ENCODE peak calls at places on chromosomes 4 and X, in four cellular contexts. P, A, X and F are unnamed samples.

GRCh38 chr4:7202391-7202790 is 10.1 kb downstream of the SORCS2 start:
- DNase-seq in P (no peak), A (no peak), X (no peak), F (no peak)

GRCh38 chrX:44480591-44480990 is 62.1 kb downstream of the FUNDC1 start:
- DNase-seq in P (no peak), A (no peak), X (no peak), F (no peak)

GRCh38 chrX:121456315-121456714 is 408.9 kb downstream of the GLUD2 start:
- DNase-seq in P (no peak), A (no peak), X (no peak), F (peak)

GRCh38 chr4:150080335-150080734 is 2.1 kb downstream of the DCLK2 start:
- DNase-seq in P (no peak), A (no peak), X (no peak), F (no peak)

GRCh38 chr4:164396439-164396838 is 357.5 kb upstream of the SMIM31 start:
- DNase-seq in P (no peak), A (no peak), X (no peak), F (no peak)

GRCh38 chr4:184684491-184685189 is 35.1 kb downstream of the PRIMPOL start:
- DNase-seq in P (no peak), A (no peak), X (no peak), F (no peak)

GRCh38 chr4:123017078-123017477 is 94.7 kb upstream of the NUDT6 start:
- DNase-seq in P (no peak), A (no peak), X (no peak), F (no peak)

GRCh38 chrX:9291666-9292065 is 173.2 kb upstream of the TBL1X start:
- DNase-seq in P (no peak), A (no peak), X (peak), F (no peak)

GRCh38 chrX:145178268-145178667 is 69.0 kb upstream of the SPANXN1 start:
- DNase-seq in P (no peak), A (peak), X (no peak), F (no peak)

GRCh38 chr4:173475751-173476150 is 54.3 kb downstream of the HAND2 start:
- DNase-seq in P (no peak), A (no peak), X (no peak), F (no peak)

GRCh38 chr4:118967393-118967792 is 78.7 kb downstream of the SYNPO2 start:
- DNase-seq in P (no peak), A (no peak), X (no peak), F (no peak)

GRCh38 chr4:25813705-25814104 is 49.1 kb downstream of the SEL1L3 start:
- DNase-seq in P (peak), A (no peak), X (no peak), F (no peak)

GRCh38 chr4:118373614-118374255 is 20.9 kb upstream of the PRSS12 start:
- DNase-seq in P (no peak), A (no peak), X (no peak), F (no peak)

GRCh38 chr4:8844976-8845690 is 26.5 kb downstream of the HMX1 start:
- DNase-seq in P (no peak), A (peak), X (peak), F (no peak)

GRCh38 chrX:21193196-21193595 is 181.0 kb upstream of the CNKSR2 start:
- DNase-seq in P (no peak), A (no peak), X (no peak), F (no peak)

GRCh38 chrX:21675931-21676330 is 17.8 kb upstream of the KLHL34 start:
- DNase-seq in P (no peak), A (no peak), X (no peak), F (no peak)

GRCh38 chr4:175657571-175657970 is 154.5 kb downstream of the GPM6A start:
- DNase-seq in P (no peak), A (no peak), X (no peak), F (no peak)

GRCh38 chrX:64152857-64153256 is 52.7 kb downstream of the AMER1 start:
- DNase-seq in P (peak), A (no peak), X (peak), F (no peak)

GRCh38 chrX:119755981-119756533 is 2.3 kb upstream of the SOWAHD start:
- DNase-seq in P (peak), A (no peak), X (no peak), F (peak)

GRCh38 chr4:136302566-136302965 is 1229.7 kb downstream of the PCDH18 start:
- DNase-seq in P (no peak), A (no peak), X (no peak), F (no peak)

GRCh38 chr4:149296084-149296483 is 519.6 kb downstream of the IQCM start:
- DNase-seq in P (no peak), A (no peak), X (no peak), F (no peak)

GRCh38 chrX:27435031-27435430 is 28.1 kb downstream of the PPP4R3C start:
- DNase-seq in P (no peak), A (no peak), X (no peak), F (no peak)

GRCh38 chr4:125838239-125838601 is 523.5 kb downstream of the FAT4 start:
- DNase-seq in P (no peak), A (no peak), X (no peak), F (no peak)

GRCh38 chr4:26257850-26258249 is 63.0 kb upstream of the RBPJ start:
- DNase-seq in P (no peak), A (no peak), X (no peak), F (peak)

GRCh38 chrX:111123125-111123524 is 27.1 kb downstream of the PAK3 start:
- DNase-seq in P (no peak), A (no peak), X (no peak), F (no peak)

GRCh38 chrX:139692908-139693307 is 15.1 kb downstream of the MCF2 start:
- DNase-seq in P (no peak), A (no peak), X (peak), F (no peak)

DNA sequence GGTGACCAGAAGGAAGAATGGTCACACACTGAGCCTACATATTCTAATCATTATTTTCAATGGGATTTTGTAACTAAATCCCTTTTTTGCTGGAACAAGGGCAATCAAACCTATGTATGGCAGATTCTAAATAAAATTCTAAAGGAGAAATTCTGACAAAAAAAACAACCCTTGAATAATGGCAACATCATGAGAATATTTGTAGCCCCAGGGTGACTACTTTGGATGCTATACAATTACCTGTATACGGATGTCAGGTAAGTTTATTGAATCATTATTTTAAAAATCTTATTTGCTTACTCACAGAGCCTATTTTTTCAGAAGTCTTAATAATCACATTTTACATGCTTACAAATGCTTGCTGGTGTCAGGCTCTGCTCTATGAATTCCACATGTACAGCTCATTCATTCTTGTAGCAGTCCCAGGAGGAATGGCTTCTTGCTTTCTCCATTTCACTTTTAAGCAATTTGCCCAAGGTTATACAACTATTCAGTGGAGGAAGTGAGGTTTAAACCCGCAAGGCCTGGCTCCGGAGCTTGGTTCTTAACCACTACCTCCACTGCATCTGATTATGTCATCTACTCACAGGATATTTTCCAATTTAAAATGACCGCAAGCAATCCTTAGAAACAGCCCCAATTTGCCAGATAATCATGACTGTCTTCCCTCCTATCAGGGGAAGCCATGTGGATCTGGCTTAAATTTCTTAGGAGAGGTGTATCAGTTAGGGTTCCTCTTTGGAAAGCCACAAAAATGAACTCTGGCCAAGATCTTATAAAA is 43.7 kb upstream of the TAPT1 start:
- DNase-seq in P (no peak), A (no peak), X (no peak), F (no peak)
- TF ChIP-seq TCF12 in P (no peak), A (no peak), X (no peak), F (no peak)

GRCh38 chr4:169757575-169758184 is at the start of gene HPF1:
- DNase-seq in P (peak), A (peak), X (peak), F (peak)
- TF ChIP-seq POLR2AphosphoS5 in P (peak), A (peak), X (no peak), F (peak)

DNA sequence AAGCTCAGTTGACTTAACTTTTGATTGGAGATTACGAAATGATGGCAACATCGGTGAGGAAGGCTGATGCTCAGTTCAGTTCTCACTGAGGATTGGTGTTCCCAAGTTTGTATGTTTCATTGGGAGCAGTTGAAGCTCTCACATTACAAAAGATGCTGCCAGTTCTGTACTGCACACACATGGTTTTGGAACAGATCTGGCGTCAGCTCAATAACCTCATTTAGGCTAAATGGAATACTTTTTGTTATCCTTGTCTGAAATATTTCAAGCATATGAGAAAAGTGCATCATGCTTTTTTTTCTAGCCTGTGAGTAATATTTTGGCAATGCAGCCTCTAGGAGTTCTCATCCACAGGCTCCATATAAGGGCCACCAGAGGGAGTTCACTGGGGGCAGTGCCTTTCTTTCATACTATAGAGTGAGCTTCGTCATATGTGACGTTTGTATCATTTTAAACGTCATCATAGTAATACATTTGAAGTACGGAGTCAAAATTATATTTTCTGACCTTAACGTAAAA is 4.1 kb downstream of the ENPEP start:
- DNase-seq in P (no peak), A (no peak), X (no peak), F (no peak)
- TF ChIP-seq TCF12 in P (no peak), A (peak), X (no peak), F (no peak)

DNA sequence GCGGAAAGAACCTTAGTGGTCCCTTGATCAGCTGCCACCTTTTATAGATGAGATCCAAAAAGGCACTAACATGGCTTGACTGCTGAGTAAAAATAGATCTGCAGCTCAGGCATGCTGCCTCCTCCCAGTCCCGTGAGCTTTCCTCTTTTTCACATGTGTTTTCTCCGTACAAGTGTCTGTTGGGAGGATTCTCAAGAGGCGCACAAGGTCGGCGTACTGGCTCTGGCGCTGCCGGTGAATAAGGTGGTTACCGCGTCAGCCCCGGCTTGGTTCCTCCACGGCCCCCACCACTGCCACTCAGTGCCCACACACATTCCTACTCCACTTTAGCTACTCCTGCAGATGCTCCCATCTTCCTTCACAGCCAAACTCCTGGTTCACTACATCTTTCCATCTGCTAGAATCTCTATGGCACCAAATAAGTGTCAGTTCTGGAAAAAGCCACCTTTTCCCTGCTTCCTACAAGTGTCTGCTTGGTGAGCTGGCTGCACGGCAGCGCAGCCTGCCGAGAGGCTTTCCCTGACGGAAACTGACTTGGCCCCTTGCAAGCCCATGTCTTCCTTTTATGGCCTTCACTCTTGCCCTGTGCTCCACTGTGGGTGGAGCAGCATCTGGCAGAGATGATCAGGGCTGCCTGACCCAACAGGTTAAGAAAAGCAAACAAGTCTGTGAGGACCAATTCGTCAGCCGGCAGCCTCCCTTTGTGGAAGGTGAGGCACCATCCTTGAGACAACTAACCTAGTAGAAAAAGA is 99.8 kb downstream of the KLHL8 start:
- DNase-seq in P (peak), A (no peak), X (no peak), F (no peak)
- TF ChIP-seq POLR2AphosphoS5 in P (no peak), A (no peak), X (no peak), F (peak)

DNA sequence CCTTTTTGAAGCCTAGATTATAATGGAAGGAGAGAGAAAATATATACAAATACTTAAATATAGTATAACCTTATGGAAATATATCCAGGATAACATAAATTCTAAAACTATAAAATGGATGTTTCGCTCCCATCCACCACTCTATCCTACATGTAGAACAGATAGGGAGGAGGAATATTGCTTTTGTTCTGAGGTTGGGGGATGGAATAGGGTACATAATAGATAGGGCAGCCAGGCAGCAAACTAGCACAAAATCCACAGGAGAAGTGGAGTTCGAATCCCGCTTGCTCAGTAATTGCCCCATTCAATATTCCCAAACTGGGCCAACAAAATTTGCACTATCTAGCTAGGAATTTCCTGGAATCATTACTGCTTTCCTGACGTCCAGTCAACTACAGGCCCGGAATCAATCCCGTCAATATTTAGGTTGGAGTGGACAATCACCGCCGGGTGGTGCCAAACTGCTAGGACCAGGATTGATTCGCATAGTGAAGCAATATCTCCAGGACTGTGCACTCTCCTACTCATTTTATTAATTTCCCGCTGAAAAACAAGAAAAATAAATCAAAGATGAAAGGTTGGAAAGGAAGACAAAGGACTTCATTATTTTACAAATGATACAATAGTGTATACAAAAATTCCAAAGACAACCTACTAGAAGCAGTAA is 40.4 kb upstream of the PAPSS1 start:
- DNase-seq in P (peak), A (peak), X (no peak), F (no peak)
- TF ChIP-seq TCF12 in P (no peak), A (no peak), X (no peak), F (no peak)

DNA sequence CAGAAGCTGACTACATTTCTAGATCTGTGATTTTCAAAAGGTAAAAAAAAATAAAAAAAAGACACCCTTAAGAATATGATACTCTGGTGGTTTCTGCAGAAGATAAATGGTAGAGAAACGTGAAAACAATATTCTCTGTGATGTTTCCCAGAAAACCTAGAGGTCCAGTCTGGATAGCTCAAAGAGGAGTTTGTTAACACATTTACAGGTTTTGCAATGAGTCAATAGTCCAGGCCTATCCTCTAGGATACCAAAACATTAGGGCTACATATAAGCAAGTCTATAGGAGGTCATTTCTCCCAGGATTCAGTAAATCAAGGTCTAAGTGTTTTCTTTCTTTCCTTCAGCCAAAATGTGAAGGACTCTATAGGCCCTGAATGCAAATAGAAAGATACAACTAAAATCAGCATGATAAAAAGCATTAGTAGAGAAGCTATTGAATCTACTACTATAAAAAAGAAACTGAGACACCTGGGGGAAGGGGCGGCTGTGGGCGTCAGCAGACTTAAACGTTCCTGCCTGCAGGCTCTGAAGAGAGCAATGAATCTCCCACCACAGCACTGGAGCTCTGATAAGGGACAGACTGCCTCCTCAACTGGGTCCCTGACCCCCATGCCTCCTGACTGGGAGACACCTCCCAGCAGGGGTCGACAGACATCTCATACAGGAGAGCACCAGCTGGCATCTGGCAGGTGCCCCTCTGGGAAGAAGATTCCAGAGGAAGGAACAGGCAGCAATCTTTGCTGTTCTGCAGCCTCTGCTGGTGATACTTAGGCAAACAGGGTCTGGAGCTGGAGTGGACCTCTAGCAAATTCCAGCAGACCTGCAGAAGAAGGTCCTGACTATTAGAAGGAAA is 33.7 kb upstream of the SPP1 start:
- DNase-seq in P (peak), A (no peak), X (no peak), F (no peak)
- TF ChIP-seq POLR2AphosphoS5 in P (no peak), A (no peak), X (no peak), F (no peak)

DNA sequence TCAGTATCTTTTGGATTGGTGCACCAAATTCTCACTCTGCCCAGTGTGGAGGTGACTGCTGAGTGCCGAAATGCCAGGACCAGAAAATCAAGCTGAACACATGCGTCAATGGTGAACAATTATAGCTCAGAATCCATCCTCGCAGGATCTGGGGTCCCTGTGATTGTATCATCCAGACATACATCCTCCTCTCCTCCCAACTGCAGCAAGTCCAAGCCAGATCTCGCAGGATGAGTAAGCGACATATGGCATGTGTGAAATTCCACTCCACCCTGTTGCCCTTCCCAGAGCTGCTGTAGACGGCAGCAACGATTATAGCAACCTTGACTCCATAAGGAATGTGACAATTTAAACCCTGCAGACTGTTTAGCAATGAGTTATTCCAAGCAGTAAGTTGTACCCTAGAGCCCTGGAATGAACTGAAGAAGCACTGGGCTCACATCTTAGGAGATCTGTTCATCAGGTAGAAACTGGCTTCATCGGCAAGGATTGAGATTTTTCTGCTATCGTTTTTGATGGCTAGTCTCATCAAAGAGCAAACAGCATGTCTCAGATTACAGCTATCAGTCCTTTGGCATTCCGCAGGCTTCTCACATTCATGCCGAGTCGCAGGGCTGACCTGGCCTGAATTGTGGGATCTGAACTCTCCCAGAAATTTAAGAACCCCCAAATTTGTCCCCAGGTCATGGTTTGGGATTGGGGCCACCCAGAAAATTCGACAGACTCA is 35.5 kb upstream of the SORBS2 start:
- DNase-seq in P (peak), A (peak), X (no peak), F (no peak)
- TF ChIP-seq TCF12 in P (no peak), A (peak), X (no peak), F (no peak)

GRCh38 chr4:181823645-181824044 is 419.6 kb upstream of the TENM3 start:
- DNase-seq in P (no peak), A (no peak), X (no peak), F (no peak)
- TF ChIP-seq POLR2AphosphoS5 in P (no peak), A (no peak), X (no peak), F (no peak)